ENCODE peak calls at places on chromosomes 11 and 22, in nine cellular contexts. One of them, this sample, is unnamed.

GRCh38 chr11:18490319-18490718 is 34.7 kb downstream of the LDHAL6A start:
- DNase-seq in A549: no peak
- DNase-seq in HepG2: no peak
- DNase-seq in HL-60: no peak
- DNase-seq in SK-N-SH: no peak
- DNase-seq in GM23338: no peak
- DNase-seq in HCT116: no peak
- DNase-seq in GM12878: no peak
- DNase-seq in K562: no peak
- DNase-seq in this sample: no peak

GRCh38 chr11:66267379-66268209 is 845 bp upstream of the RAB1B start:
- DNase-seq in A549: peak
- DNase-seq in HepG2: peak
- DNase-seq in HL-60: no peak
- DNase-seq in SK-N-SH: peak
- DNase-seq in GM23338: peak
- DNase-seq in HCT116: peak
- DNase-seq in GM12878: peak
- DNase-seq in K562: peak
- DNase-seq in this sample: peak

GRCh38 chr11:111977141-111978027 is 40.2 kb downstream of the DIXDC1 start:
- DNase-seq in A549: no peak
- DNase-seq in HepG2: no peak
- DNase-seq in HL-60: no peak
- DNase-seq in SK-N-SH: peak
- DNase-seq in GM23338: peak
- DNase-seq in HCT116: no peak
- DNase-seq in GM12878: no peak
- DNase-seq in K562: no peak
- DNase-seq in this sample: no peak

GRCh38 chr11:60724420-60724819 is at the start of gene MS4A18:
- DNase-seq in A549: no peak
- DNase-seq in HepG2: no peak
- DNase-seq in HL-60: no peak
- DNase-seq in SK-N-SH: no peak
- DNase-seq in GM23338: no peak
- DNase-seq in HCT116: no peak
- DNase-seq in GM12878: no peak
- DNase-seq in K562: no peak
- DNase-seq in this sample: no peak

GRCh38 chr11:115338476-115338875 is 165.7 kb downstream of the CADM1 start:
- DNase-seq in A549: no peak
- DNase-seq in HepG2: no peak
- DNase-seq in HL-60: no peak
- DNase-seq in SK-N-SH: no peak
- DNase-seq in GM23338: no peak
- DNase-seq in HCT116: no peak
- DNase-seq in GM12878: no peak
- DNase-seq in K562: no peak
- DNase-seq in this sample: no peak

GRCh38 chr11:15893080-15893492 is 463.3 kb downstream of the SOX6 start:
- DNase-seq in A549: no peak
- DNase-seq in HepG2: no peak
- DNase-seq in HL-60: no peak
- DNase-seq in SK-N-SH: peak
- DNase-seq in GM23338: no peak
- DNase-seq in HCT116: no peak
- DNase-seq in GM12878: no peak
- DNase-seq in K562: no peak
- DNase-seq in this sample: no peak

GRCh38 chr11:78432956-78433355 is 15.3 kb upstream of the GAB2 start:
- DNase-seq in A549: no peak
- DNase-seq in HepG2: no peak
- DNase-seq in HL-60: no peak
- DNase-seq in SK-N-SH: peak
- DNase-seq in GM23338: no peak
- DNase-seq in HCT116: no peak
- DNase-seq in GM12878: no peak
- DNase-seq in K562: no peak
- DNase-seq in this sample: no peak

GRCh38 chr11:78192911-78193341 is 4.2 kb downstream of the USP35 start:
- DNase-seq in A549: no peak
- DNase-seq in HepG2: no peak
- DNase-seq in HL-60: no peak
- DNase-seq in SK-N-SH: no peak
- DNase-seq in GM23338: no peak
- DNase-seq in HCT116: no peak
- DNase-seq in GM12878: no peak
- DNase-seq in K562: no peak
- DNase-seq in this sample: no peak

GRCh38 chr11:79762271-79762935 is 321.6 kb upstream of the TENM4 start:
- DNase-seq in A549: peak
- DNase-seq in HepG2: peak
- DNase-seq in HL-60: no peak
- DNase-seq in SK-N-SH: no peak
- DNase-seq in GM23338: peak
- DNase-seq in HCT116: no peak
- DNase-seq in GM12878: no peak
- DNase-seq in K562: no peak
- DNase-seq in this sample: no peak

DNA sequence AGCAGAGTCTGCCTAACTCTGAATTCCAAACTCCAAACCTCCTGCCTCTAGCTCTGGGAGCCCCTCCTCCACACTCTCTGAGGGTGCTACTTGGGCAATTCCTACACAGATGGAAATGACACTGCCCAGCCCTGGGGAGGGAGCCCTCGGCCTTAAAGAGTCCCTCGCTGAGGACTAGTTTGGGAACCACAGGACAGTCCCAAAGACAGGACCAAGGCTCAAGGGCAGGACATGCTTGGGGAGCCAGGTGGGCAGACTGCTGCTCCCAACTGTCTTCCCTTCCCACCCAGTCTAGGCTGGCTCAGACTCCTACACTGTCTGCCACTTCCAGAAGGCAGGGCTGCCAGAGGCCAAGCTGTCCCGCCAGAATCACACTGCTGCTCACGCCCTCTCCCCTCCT is 9.9 kb downstream of the ARRB1 start:
- DNase-seq in A549: no peak
- DNase-seq in HepG2: no peak
- DNase-seq in HL-60: no peak
- DNase-seq in SK-N-SH: no peak
- DNase-seq in GM23338: no peak
- DNase-seq in HCT116: no peak
- DNase-seq in GM12878: no peak
- DNase-seq in K562: no peak
- DNase-seq in this sample: no peak
- TF ChIP-seq REST in A549: no peak
- TF ChIP-seq REST in HepG2: no peak
- TF ChIP-seq REST in HL-60: no peak
- TF ChIP-seq REST in SK-N-SH: no peak
- TF ChIP-seq REST in GM23338: no peak
- TF ChIP-seq REST in HCT116: no peak
- TF ChIP-seq REST in GM12878: no peak
- TF ChIP-seq REST in K562: no peak
- TF ChIP-seq REST in this sample: no peak

GRCh38 chr22:37484115-37485005 is 1.8 kb downstream of the MFNG start:
- DNase-seq in A549: no peak
- DNase-seq in HepG2: no peak
- DNase-seq in HL-60: peak
- DNase-seq in SK-N-SH: no peak
- DNase-seq in GM23338: no peak
- DNase-seq in HCT116: no peak
- DNase-seq in GM12878: peak
- DNase-seq in K562: no peak
- DNase-seq in this sample: no peak

GRCh38 chr22:37482244-37482643 is 3.9 kb downstream of the MFNG start:
- DNase-seq in A549: no peak
- DNase-seq in HepG2: no peak
- DNase-seq in HL-60: no peak
- DNase-seq in SK-N-SH: no peak
- DNase-seq in GM23338: no peak
- DNase-seq in HCT116: no peak
- DNase-seq in GM12878: no peak
- DNase-seq in K562: no peak
- DNase-seq in this sample: no peak

GRCh38 chr22:37483050-37483449 is 3.1 kb downstream of the MFNG start:
- DNase-seq in A549: no peak
- DNase-seq in HepG2: no peak
- DNase-seq in HL-60: no peak
- DNase-seq in SK-N-SH: no peak
- DNase-seq in GM23338: no peak
- DNase-seq in HCT116: no peak
- DNase-seq in GM12878: no peak
- DNase-seq in K562: no peak
- DNase-seq in this sample: no peak

GRCh38 chr22:37485006-37485713 is 1.0 kb downstream of the MFNG start:
- DNase-seq in A549: no peak
- DNase-seq in HepG2: no peak
- DNase-seq in HL-60: peak
- DNase-seq in SK-N-SH: no peak
- DNase-seq in GM23338: no peak
- DNase-seq in HCT116: no peak
- DNase-seq in GM12878: no peak
- DNase-seq in K562: no peak
- DNase-seq in this sample: no peak

DNA sequence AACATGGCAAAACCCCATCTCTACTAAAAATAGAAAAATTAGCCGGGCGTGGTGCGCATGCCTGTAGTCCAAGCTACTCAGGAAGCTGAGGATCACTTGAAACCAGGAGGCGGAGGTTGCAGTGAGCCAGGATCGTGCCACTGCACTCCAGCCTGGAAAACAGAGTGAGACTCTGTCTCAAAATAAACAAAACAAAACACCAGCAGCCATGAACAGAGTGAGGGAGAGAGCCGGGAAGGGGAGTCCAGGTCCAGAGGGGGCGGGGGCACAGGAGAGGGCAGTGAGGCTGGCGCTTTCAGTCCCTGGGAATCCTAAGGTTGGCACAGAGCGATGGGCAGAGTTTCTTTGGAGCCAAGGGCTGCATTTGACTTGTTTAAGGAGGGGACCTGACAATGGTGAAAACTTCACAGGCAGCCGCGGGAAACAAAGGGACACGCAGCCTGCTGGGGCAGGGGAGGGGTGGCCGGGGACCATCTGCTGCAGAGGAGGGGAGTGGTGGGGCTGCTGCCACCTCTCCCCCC is 2.5 kb downstream of the MFNG start:
- DNase-seq in A549: no peak
- DNase-seq in HepG2: peak
- DNase-seq in HL-60: no peak
- DNase-seq in SK-N-SH: no peak
- DNase-seq in GM23338: no peak
- DNase-seq in HCT116: no peak
- DNase-seq in GM12878: no peak
- DNase-seq in K562: no peak
- DNase-seq in this sample: no peak
- TF ChIP-seq REST in A549: no peak
- TF ChIP-seq REST in HepG2: no peak
- TF ChIP-seq REST in HL-60: no peak
- TF ChIP-seq REST in SK-N-SH: no peak
- TF ChIP-seq REST in GM23338: no peak
- TF ChIP-seq REST in HCT116: no peak
- TF ChIP-seq REST in GM12878: no peak
- TF ChIP-seq REST in K562: no peak
- TF ChIP-seq REST in this sample: no peak

GRCh38 chr11:72179804-72180396 is 12.0 kb upstream of the FOLR1 start:
- DNase-seq in A549: no peak
- DNase-seq in HepG2: no peak
- DNase-seq in HL-60: no peak
- DNase-seq in SK-N-SH: no peak
- DNase-seq in GM23338: no peak
- DNase-seq in HCT116: no peak
- DNase-seq in GM12878: no peak
- DNase-seq in K562: no peak
- DNase-seq in this sample: no peak
- TF ChIP-seq REST in A549: no peak
- TF ChIP-seq REST in HepG2: no peak
- TF ChIP-seq REST in HL-60: no peak
- TF ChIP-seq REST in SK-N-SH: no peak
- TF ChIP-seq REST in GM23338: no peak
- TF ChIP-seq REST in HCT116: no peak
- TF ChIP-seq REST in GM12878: no peak
- TF ChIP-seq REST in K562: no peak
- TF ChIP-seq REST in this sample: no peak

GRCh38 chr22:37674951-37675929 is at the start of gene LGALS1:
- DNase-seq in A549: peak
- DNase-seq in HepG2: peak
- DNase-seq in HL-60: peak
- DNase-seq in SK-N-SH: peak
- DNase-seq in GM23338: peak
- DNase-seq in HCT116: peak
- DNase-seq in GM12878: no peak
- DNase-seq in K562: peak
- DNase-seq in this sample: peak

GRCh38 chr22:37675930-37676571 is 615 bp downstream of the LGALS1 start:
- DNase-seq in A549: peak
- DNase-seq in HepG2: no peak
- DNase-seq in HL-60: no peak
- DNase-seq in SK-N-SH: peak
- DNase-seq in GM23338: peak
- DNase-seq in HCT116: no peak
- DNase-seq in GM12878: no peak
- DNase-seq in K562: no peak
- DNase-seq in this sample: no peak

GRCh38 chr22:37674248-37674647 is 1.2 kb upstream of the LGALS1 start:
- DNase-seq in A549: no peak
- DNase-seq in HepG2: no peak
- DNase-seq in HL-60: no peak
- DNase-seq in SK-N-SH: no peak
- DNase-seq in GM23338: no peak
- DNase-seq in HCT116: no peak
- DNase-seq in GM12878: no peak
- DNase-seq in K562: no peak
- DNase-seq in this sample: no peak

GRCh38 chr22:37669586-37669985 is 5.8 kb upstream of the LGALS1 start:
- DNase-seq in A549: no peak
- DNase-seq in HepG2: no peak
- DNase-seq in HL-60: no peak
- DNase-seq in SK-N-SH: no peak
- DNase-seq in GM23338: no peak
- DNase-seq in HCT116: no peak
- DNase-seq in GM12878: no peak
- DNase-seq in K562: no peak
- DNase-seq in this sample: no peak

GRCh38 chr22:37672920-37673453 is 2.4 kb upstream of the LGALS1 start:
- DNase-seq in A549: no peak
- DNase-seq in HepG2: no peak
- DNase-seq in HL-60: no peak
- DNase-seq in SK-N-SH: no peak
- DNase-seq in GM23338: no peak
- DNase-seq in HCT116: no peak
- DNase-seq in GM12878: no peak
- DNase-seq in K562: no peak
- DNase-seq in this sample: no peak
- TF ChIP-seq REST in A549: no peak
- TF ChIP-seq REST in HepG2: no peak
- TF ChIP-seq REST in HL-60: no peak
- TF ChIP-seq REST in SK-N-SH: no peak
- TF ChIP-seq REST in GM23338: no peak
- TF ChIP-seq REST in HCT116: no peak
- TF ChIP-seq REST in GM12878: no peak
- TF ChIP-seq REST in K562: no peak
- TF ChIP-seq REST in this sample: no peak